ENCODE peak calls at places on chromosomes 4 and X, in four cellular contexts. Z, H, O and W are unnamed samples.

GRCh38 chr4:150583287-150584197 is 1.6 kb downstream of the MAB21L2 start:
- DNase-seq in Z (no peak), H (peak), O (no peak), W (no peak)

GRCh38 chr4:74123065-74123728 is 24.2 kb upstream of the CXCL2 start:
- DNase-seq in Z (no peak), H (peak), O (no peak), W (peak)

GRCh38 chrX:43717161-43717560 is 61.1 kb downstream of the MAOA start:
- DNase-seq in Z (no peak), H (no peak), O (no peak), W (no peak)

GRCh38 chrX:13373027-13373806 is 53.4 kb upstream of the ATXN3L start:
- DNase-seq in Z (no peak), H (no peak), O (no peak), W (no peak)

GRCh38 chr4:82898322-82899243 is 2.0 kb upstream of the THAP9 start:
- DNase-seq in Z (no peak), H (peak), O (peak), W (peak)

GRCh38 chrX:19616016-19616415 is 100.7 kb upstream of the MAP3K15 start:
- DNase-seq in Z (no peak), H (no peak), O (no peak), W (no peak)

GRCh38 chrX:130155564-130155963 is 10.1 kb downstream of the AIFM1 start:
- DNase-seq in Z (no peak), H (peak), O (no peak), W (no peak)

GRCh38 chr4:26830016-26830415 is 30.6 kb upstream of the STIM2 start:
- DNase-seq in Z (no peak), H (no peak), O (no peak), W (no peak)

GRCh38 chrX:9562851-9563250 is 98.0 kb downstream of the TBL1X start:
- DNase-seq in Z (peak), H (peak), O (peak), W (peak)

GRCh38 chrX:45750639-45751038 is 550.0 kb upstream of the DIPK2B start:
- DNase-seq in Z (no peak), H (no peak), O (no peak), W (no peak)

GRCh38 chrX:16633754-16634153 is 16.2 kb upstream of the S100G start:
- DNase-seq in Z (no peak), H (peak), O (no peak), W (no peak)

GRCh38 chr4:111399523-111400135 is 745.6 kb upstream of the FAM241A start:
- DNase-seq in Z (no peak), H (no peak), O (no peak), W (no peak)

GRCh38 chr4:109009909-109010308 is 247.1 kb upstream of the ETNPPL start:
- DNase-seq in Z (no peak), H (peak), O (peak), W (peak)

GRCh38 chrX:68832101-68832416 is 3.2 kb downstream of the EFNB1 start:
- DNase-seq in Z (no peak), H (peak), O (peak), W (peak)

GRCh38 chrX:95678679-95679078 is 1006.0 kb upstream of the DIAPH2 start:
- DNase-seq in Z (no peak), H (no peak), O (no peak), W (no peak)

GRCh38 chr4:161320377-161320776 is 843.4 kb downstream of the FSTL5 start:
- DNase-seq in Z (no peak), H (no peak), O (no peak), W (no peak)

GRCh38 chr4:101035522-101035921 is 311.8 kb downstream of the PPP3CA start:
- DNase-seq in Z (no peak), H (no peak), O (no peak), W (no peak)

GRCh38 chr4:51842167-51842553 is 793 bp upstream of the DCUN1D4 start:
- DNase-seq in Z (peak), H (peak), O (no peak), W (no peak)

GRCh38 chrX:46831620-46832327 is 5.1 kb upstream of the RP2 start:
- DNase-seq in Z (no peak), H (peak), O (no peak), W (no peak)

GRCh38 chr4:52317981-52318380 is 266.9 kb downstream of the SPATA18 start:
- DNase-seq in Z (no peak), H (no peak), O (no peak), W (no peak)

GRCh38 chr4:38869511-38869910 is 1.9 kb downstream of the FAM114A1 start:
- DNase-seq in Z (no peak), H (no peak), O (no peak), W (no peak)

GRCh38 chrX:49840679-49841078 is 11.6 kb downstream of the PAGE4 start:
- DNase-seq in Z (peak), H (peak), O (peak), W (no peak)

GRCh38 chr4:56575820-56576429 is 70.3 kb downstream of the ARL9 start:
- DNase-seq in Z (peak), H (peak), O (peak), W (peak)

GRCh38 chrX:38891641-38892413 is 90.6 kb downstream of the MID1IP1 start:
- DNase-seq in Z (no peak), H (no peak), O (no peak), W (no peak)

GRCh38 chr4:106095408-106095807 is 200.1 kb downstream of the NPNT start:
- DNase-seq in Z (no peak), H (peak), O (no peak), W (no peak)

GRCh38 chr4:181822005-181822375 is 421.2 kb upstream of the TENM3 start:
- DNase-seq in Z (no peak), H (peak), O (no peak), W (no peak)

GRCh38 chrX:21529771-21530170 is 128.4 kb downstream of the KLHL34 start:
- DNase-seq in Z (no peak), H (no peak), O (no peak), W (no peak)

GRCh38 chr4:177225605-177226004 is 84.1 kb upstream of the NEIL3 start:
- DNase-seq in Z (no peak), H (no peak), O (no peak), W (no peak)

GRCh38 chrX:4850312-4850711 is 1136.9 kb upstream of the PRKX start:
- DNase-seq in Z (no peak), H (no peak), O (no peak), W (no peak)

GRCh38 chr4:85778809-85779124 is 303.8 kb downstream of the ARHGAP24 start:
- DNase-seq in Z (no peak), H (peak), O (no peak), W (no peak)

GRCh38 chr4:6054162-6054922 is 36.1 kb upstream of the C4orf50 start:
- DNase-seq in Z (no peak), H (no peak), O (no peak), W (no peak)

GRCh38 chr4:182837831-182838230 is 79.4 kb downstream of the DCTD start:
- DNase-seq in Z (no peak), H (no peak), O (no peak), W (no peak)

GRCh38 chrX:13750204-13750603 is 15.7 kb downstream of the OFD1 start:
- DNase-seq in Z (no peak), H (peak), O (no peak), W (no peak)

GRCh38 chr4:155543126-155543765 is 123.4 kb upstream of the GUCY1A1 start:
- DNase-seq in Z (no peak), H (peak), O (no peak), W (no peak)

GRCh38 chr4:100117749-100118148 is 72.5 kb downstream of the DDIT4L start:
- DNase-seq in Z (no peak), H (peak), O (no peak), W (no peak)

GRCh38 chr4:150176559-150176958 is 98.3 kb downstream of the DCLK2 start:
- DNase-seq in Z (no peak), H (peak), O (peak), W (peak)

GRCh38 chr4:164252286-164252685 is 501.6 kb upstream of the SMIM31 start:
- DNase-seq in Z (no peak), H (no peak), O (no peak), W (no peak)

GRCh38 chr4:1819284-1819683 is 26.2 kb downstream of the FGFR3 start:
- DNase-seq in Z (no peak), H (no peak), O (no peak), W (no peak)

GRCh38 chrX:51336584-51336983 is 4.0 kb downstream of the NUDT10 start:
- DNase-seq in Z (no peak), H (peak), O (no peak), W (peak)